ENCODE peak calls at places on chromosomes 2 and 18, in four cellular contexts. X, I, K and H are unnamed samples.

GRCh38 chr2:238582159-238582558 is 155.4 kb downstream of the ASB1 start:
- DNase-seq in I (no peak), K (no peak), X (no peak), H (no peak)

GRCh38 chr2:217902281-217903141 is 100.3 kb downstream of the TNS1 start:
- DNase-seq in I (peak; percentile 84), X (no peak), K (peak; percentile 84), H (peak; percentile 91)

GRCh38 chr18:49726564-49726963 is 86.8 kb downstream of the ACAA2 start:
- DNase-seq in X (no peak), I (no peak), K (no peak), H (no peak)

GRCh38 chr18:76545433-76546281 is 50.6 kb upstream of the ZNF516 start:
- DNase-seq in I (no peak), X (no peak), K (no peak), H (no peak)

GRCh38 chr2:74052732-74053712 is 68.3 kb downstream of the TET3 start:
- DNase-seq in X (no peak), I (no peak), K (no peak), H (no peak)

GRCh38 chr2:198316852-198317395 is 512.5 kb downstream of the PLCL1 start:
- DNase-seq in K (no peak), X (no peak), I (no peak), H (no peak)

GRCh38 chr2:231530099-231531085 is at the start of gene NMUR1:
- DNase-seq in X (peak; percentile 73), I (peak; percentile 72), K (peak; percentile 68), H (peak; percentile 88)

GRCh38 chr2:130756041-130756720 is 841 bp downstream of the AMER3 start:
- DNase-seq in X (peak; percentile 75), I (peak; percentile 81), K (no peak), H (no peak)

GRCh38 chr2:95300391-95300938 is 3.3 kb downstream of the KCNIP3 start:
- DNase-seq in I (no peak), K (peak; percentile 71), X (no peak), H (no peak)

GRCh38 chr2:187915810-187916209 is 361.6 kb upstream of the TFPI start:
- DNase-seq in I (no peak), X (no peak), K (no peak), H (no peak)

GRCh38 chr2:187916799-187917198 is 362.6 kb upstream of the TFPI start:
- DNase-seq in K (no peak), I (no peak), X (no peak), H (no peak)

GRCh38 chr2:187920511-187920910 is 366.3 kb upstream of the TFPI start:
- DNase-seq in K (no peak), X (no peak), I (no peak), H (no peak)

GRCh38 chr2:187918996-187919821 is 365.0 kb upstream of the TFPI start:
- DNase-seq in I (no peak), X (no peak), K (no peak), H (no peak)

DNA sequence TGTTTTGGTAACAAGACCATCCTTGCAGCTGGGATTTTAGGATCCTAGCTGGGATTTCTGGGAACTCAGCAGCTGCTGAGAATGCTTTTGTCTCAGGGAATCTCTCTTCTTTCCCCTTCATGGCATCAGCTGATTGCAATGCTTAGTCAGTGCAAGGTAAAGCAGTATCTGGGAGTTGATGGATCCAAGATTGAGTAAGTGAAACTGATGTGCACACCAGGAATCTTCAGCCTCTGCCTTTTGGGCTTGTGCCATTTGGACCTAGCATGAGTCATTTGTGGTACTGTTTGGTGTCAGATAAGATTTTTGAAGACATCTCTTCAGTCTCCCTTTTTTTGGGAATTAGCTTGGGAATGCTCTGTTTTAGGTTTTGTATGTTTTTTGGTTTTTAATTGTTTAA is 363.3 kb upstream of the TFPI start:
- DNase-seq in K (no peak), X (no peak), I (no peak), H (no peak)
- TF ChIP-seq CTCF in K (no peak), X (no peak), I (no peak), H (no peak)

GRCh38 chr2:47007826-47008225 is 92.2 kb upstream of the MCFD2 start:
- DNase-seq in I (no peak), X (no peak), K (no peak), H (no peak)

GRCh38 chr2:47007221-47007825 is 91.7 kb upstream of the MCFD2 start:
- DNase-seq in K (no peak), I (no peak), X (no peak), H (no peak)

GRCh38 chr2:47005687-47006086 is 90.1 kb upstream of the MCFD2 start:
- DNase-seq in I (no peak), K (no peak), X (no peak), H (no peak)

GRCh38 chr2:47004905-47005495 is 89.4 kb upstream of the MCFD2 start:
- DNase-seq in I (no peak), K (no peak), X (no peak), H (no peak)

DNA sequence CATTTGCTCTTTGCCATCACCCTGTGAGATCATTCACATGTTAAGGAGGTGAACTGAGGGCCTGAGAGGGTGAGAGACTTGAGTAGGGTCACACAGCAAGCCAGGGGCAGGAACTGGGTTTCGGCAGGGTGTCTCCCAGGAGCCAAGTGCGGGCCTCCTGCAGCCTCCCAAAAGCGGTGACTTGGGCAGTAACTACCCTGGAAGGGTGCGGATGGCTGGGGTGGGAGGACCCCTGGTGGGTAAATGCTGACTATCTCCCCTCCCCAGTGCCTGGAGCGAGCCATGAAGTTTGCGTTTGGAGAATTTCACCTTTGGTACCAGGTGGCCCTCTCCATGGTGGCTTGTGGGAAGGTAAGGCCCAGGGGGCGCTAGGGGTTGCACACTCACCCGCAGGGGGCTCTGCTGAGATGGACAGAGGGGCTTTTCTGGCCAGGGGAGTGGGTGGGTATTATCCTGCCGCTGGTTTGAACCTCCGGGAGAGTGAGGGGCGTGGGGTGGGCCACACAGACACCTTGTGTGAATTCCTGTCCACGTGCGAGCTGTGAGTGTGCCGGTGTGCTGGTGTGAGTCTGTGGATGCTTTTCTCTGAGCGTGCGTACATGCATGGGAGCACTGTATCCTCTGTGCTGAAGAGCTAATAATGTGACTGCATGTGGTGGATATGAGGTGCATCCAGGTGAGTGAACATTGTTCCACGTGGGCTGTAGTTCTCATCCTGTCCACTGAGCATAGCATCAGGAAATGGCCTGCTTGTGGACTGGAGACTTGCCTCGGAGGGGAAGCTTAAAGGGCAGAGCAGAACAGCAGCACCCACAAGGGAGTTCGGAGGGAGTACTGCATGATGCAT is 91.0 kb upstream of the MCFD2 start:
- DNase-seq in X (no peak), I (no peak), K (no peak), H (no peak)
- TF ChIP-seq CTCF in X (no peak), I (no peak), K (no peak), H (no peak)

DNA sequence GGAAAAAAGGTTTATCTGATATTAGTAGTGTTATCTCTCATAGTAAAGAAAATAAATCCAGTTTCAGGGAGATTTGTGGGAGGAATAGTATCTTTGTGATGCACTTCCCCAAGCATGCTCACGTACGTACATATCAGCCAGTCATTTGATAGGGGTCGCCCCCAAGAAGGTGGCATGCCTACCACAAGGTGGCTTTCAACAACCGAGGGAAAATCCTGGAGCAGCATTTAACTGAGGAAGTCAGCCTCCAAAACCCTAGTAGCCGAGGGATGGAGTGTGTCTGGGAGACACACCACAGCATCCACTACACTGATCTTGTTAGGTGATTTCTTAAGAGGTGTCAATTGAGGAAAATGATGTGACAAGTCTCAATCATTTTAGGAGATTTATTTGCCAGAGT is 623.9 kb downstream of the NYAP2 start:
- DNase-seq in I (no peak), K (no peak), X (no peak), H (no peak)
- TF ChIP-seq CTCF in I (no peak), K (no peak), X (peak; percentile 29), H (no peak)

GRCh38 chr2:215765729-215766360 is 247.5 kb downstream of the MREG start:
- DNase-seq in K (no peak), I (no peak), X (no peak), H (no peak)
- TF ChIP-seq CTCF in K (no peak), I (no peak), X (no peak), H (no peak)